ENCODE peak calls at places on chromosome 3, in seven cellular contexts. G is Calu3, M is mucosa of gallbladder, T is cardiac muscle cell, Z is suprapubic skin, H is choroid plexus epithelial cell, S is adrenal gland. J is an unnamed sample.

GRCh38 chr3:188288153-188288552 is 134.2 kb downstream of the LPP start:
- DNase-seq in T (no peak), S (no peak), H (no peak), Z (no peak), M (no peak), G (no peak), J (no peak)

GRCh38 chr3:44893097-44893496 is 18.7 kb downstream of the TGM4 start:
- DNase-seq in T (peak; percentile 71), H (peak; percentile 57), M (no peak), G (no peak), S (no peak), Z (no peak), J (no peak)

GRCh38 chr3:42501321-42501680 is 1.1 kb upstream of the VIPR1 start:
- DNase-seq in G (no peak), H (no peak), T (no peak), M (no peak), S (no peak), Z (peak; percentile 74), J (peak; percentile 64)

GRCh38 chr3:122745365-122746021 is 48.1 kb downstream of the HSPBAP1 start:
- DNase-seq in Z (no peak), G (no peak), M (no peak), S (no peak), H (peak; percentile 91), T (peak; percentile 52), J (no peak)

GRCh38 chr3:25781145-25781757 is 2.0 kb downstream of the NGLY1 start:
- DNase-seq in T (no peak), G (no peak), S (no peak), H (no peak), M (no peak), Z (no peak), J (no peak)

GRCh38 chr3:118943597-118943996 is 91.0 kb downstream of the IGSF11 start:
- DNase-seq in T (peak; percentile 2), M (no peak), G (no peak), H (no peak), S (no peak), Z (no peak), J (no peak)

GRCh38 chr3:112778298-112779008 is 68.2 kb downstream of the CD200R1L start:
- DNase-seq in T (peak; percentile 89), Z (no peak), S (no peak), M (no peak), G (no peak), H (peak; percentile 90), J (no peak)

GRCh38 chr3:114624676-114625181 is 330.9 kb downstream of the TIGIT start:
- DNase-seq in Z (peak; percentile 92), G (peak; percentile 77), S (peak; percentile 97), M (peak; percentile 90), T (peak; percentile 97), H (peak; percentile 99), J (no peak)

GRCh38 chr3:115960799-115961198 is 337.5 kb downstream of the GAP43 start:
- DNase-seq in H (no peak), T (peak; percentile 15), S (no peak), G (no peak), Z (no peak), M (no peak), J (no peak)

GRCh38 chr3:42263354-42264346 is 2.3 kb downstream of the CCK start:
- DNase-seq in Z (no peak), G (peak; percentile 72), T (no peak), H (no peak), S (no peak), M (no peak), J (peak; percentile 56)

GRCh38 chr3:57974796-57975388 is 33.3 kb upstream of the FLNB start:
- DNase-seq in H (peak; percentile 78), S (peak; percentile 48), M (no peak), G (no peak), Z (no peak), T (peak; percentile 95), J (no peak)

GRCh38 chr3:128780438-128780837 is 54.5 kb downstream of the RAB7A start:
- DNase-seq in T (no peak), H (no peak), M (no peak), Z (no peak), S (no peak), G (no peak), J (no peak)

GRCh38 chr3:115113367-115113766 is 33.7 kb downstream of the ZBTB20 start:
- DNase-seq in M (no peak), T (peak; percentile 80), Z (no peak), G (peak; percentile 0), H (peak; percentile 76), S (no peak), J (peak; percentile 4)